ENCODE peak calls at places on chromosomes 7 and 10, in nine cellular contexts. Q is NCI-H1048; S is CD8-positive, alpha-beta memory T cell; T is Right ventricle myocardium superior; J is left ventricle myocardium superior; N is K562; K is left colon; E is AG04450; O is thoracic aorta. C is an unnamed sample.

GRCh38 chr7:142878315-142878714 is 7.2 kb downstream of the TRPV6 start:
- DNase-seq in Q (no peak), S (no peak), T (no peak), J (no peak), N (no peak), K (no peak), E (no peak), O (no peak), C (no peak)

GRCh38 chr7:150940446-150941102 is 37.5 kb downstream of the KCNH2 start:
- DNase-seq in Q (no peak), S (no peak), T (no peak), J (no peak), N (no peak), K (no peak), E (no peak), O (no peak), C (no peak)

GRCh38 chr7:158327012-158327411 is 260.6 kb downstream of the PTPRN2 start:
- DNase-seq in Q (no peak), S (no peak), T (no peak), J (no peak), N (no peak), K (no peak), E (no peak), O (no peak), C (no peak)

GRCh38 chr10:76582536-76582935 is 1055.1 kb downstream of the KCNMA1 start:
- DNase-seq in Q (no peak), S (no peak), T (no peak), J (no peak), N (no peak), K (no peak), E (no peak), O (no peak), C (no peak)

GRCh38 chr10:126508535-126509040 is 120.3 kb upstream of the ADAM12 start:
- DNase-seq in Q (no peak), S (no peak), T (no peak), J (no peak), N (no peak), K (no peak), E (no peak), O (no peak), C (no peak)

GRCh38 chr7:139548302-139549028 is 25.0 kb downstream of the CLEC2L start:
- DNase-seq in Q (no peak), S (no peak), T (no peak), J (no peak), N (no peak), K (no peak), E (no peak), O (no peak), C (no peak)

GRCh38 chr7:158397885-158398284 is 189.7 kb downstream of the PTPRN2 start:
- DNase-seq in Q (no peak), S (no peak), T (no peak), J (no peak), N (no peak), K (no peak), E (no peak), O (no peak), C (no peak)

GRCh38 chr7:11449316-11449715 is 382.7 kb downstream of the THSD7A start:
- DNase-seq in Q (no peak), S (no peak), T (no peak), J (no peak), N (no peak), K (no peak), E (no peak), O (no peak), C (no peak)

GRCh38 chr7:128783143-128783799 is 7.7 kb upstream of the OPN1SW start:
- DNase-seq in Q (no peak), S (no peak), T (peak), J (peak), N (peak), K (peak), E (peak), O (peak), C (no peak)

GRCh38 chr10:27319752-27320561 is 79.4 kb upstream of the ACBD5 start:
- DNase-seq in Q (no peak), S (no peak), T (peak), J (peak), N (peak), K (peak), E (no peak), O (peak), C (peak)

GRCh38 chr7:158740013-158740656 is 35.5 kb upstream of the NCAPG2 start:
- DNase-seq in Q (no peak), S (no peak), T (peak), J (no peak), N (no peak), K (no peak), E (peak), O (no peak), C (no peak)

GRCh38 chr10:18610517-18610916 is 40.9 kb downstream of the NSUN6 start:
- DNase-seq in Q (no peak), S (no peak), T (no peak), J (no peak), N (no peak), K (peak), E (no peak), O (no peak), C (peak)